ENCODE peak calls at places on chromosomes 3 and 15, in four cellular contexts. H, K, E and S are unnamed samples.

GRCh38 chr3:123712077-123712860 is 127.4 kb upstream of the HACD2 start:
- DNase-seq in K (no peak), H (no peak), E (no peak), S (no peak)

GRCh38 chr3:133703915-133704314 is 42.2 kb upstream of the TOPBP1 start:
- DNase-seq in K (no peak), H (no peak), E (no peak), S (no peak)

GRCh38 chr3:192858849-192859585 is 58.6 kb downstream of the MB21D2 start:
- DNase-seq in H (no peak), K (no peak), E (no peak), S (no peak)

GRCh38 chr15:51097553-51098330 is 3.0 kb upstream of the TNFAIP8L3 start:
- DNase-seq in H (peak), E (no peak), K (no peak), S (no peak)

GRCh38 chr3:42387802-42388651 is 22.4 kb downstream of the LYZL4 start:
- DNase-seq in E (peak), H (peak), K (no peak), S (no peak)

GRCh38 chr3:196969001-196969659 is 497 bp upstream of the PIGZ start:
- DNase-seq in H (no peak), E (peak), K (no peak), S (no peak)

GRCh38 chr15:79090487-79091203 is at the start of gene RASGRF1:
- DNase-seq in H (no peak), E (no peak), K (no peak), S (no peak)

GRCh38 chr15:32870240-32871033 is 152.6 kb downstream of the GREM1 start:
- DNase-seq in H (peak), E (peak), K (no peak), S (no peak)

GRCh38 chr3:191721390-191721801 is 260.4 kb downstream of the PYDC2 start:
- DNase-seq in H (no peak), K (no peak), E (no peak), S (no peak)

GRCh38 chr3:29906906-29907305 is 626.0 kb downstream of the RBMS3 start:
- DNase-seq in K (no peak), E (no peak), H (no peak), S (no peak)

GRCh38 chr15:58383876-58384275 is 47.9 kb upstream of the LIPC start:
- DNase-seq in E (no peak), H (no peak), K (no peak), S (no peak)

GRCh38 chr3:71066849-71067261 is 516.7 kb downstream of the FOXP1 start:
- DNase-seq in E (peak), H (peak), K (no peak), S (no peak)

GRCh38 chr3:196774191-196774820 is 34.6 kb downstream of the PAK2 start:
- DNase-seq in E (no peak), H (peak), K (no peak), S (no peak)

GRCh38 chr3:110293660-110294059 is 778.0 kb upstream of the NECTIN3 start:
- DNase-seq in K (no peak), E (no peak), H (peak), S (no peak)

GRCh38 chr3:185062221-185062620 is 90.6 kb downstream of the C3orf70 start:
- DNase-seq in H (no peak), K (no peak), E (no peak), S (no peak)

GRCh38 chr3:169146866-169147245 is 516.7 kb downstream of the MECOM start:
- DNase-seq in K (no peak), E (no peak), H (peak), S (no peak)

GRCh38 chr3:8757551-8758518 is 11.6 kb downstream of the OXTR start:
- DNase-seq in H (no peak), K (no peak), E (no peak), S (no peak)

GRCh38 chr3:155334897-155335883 is 41.7 kb upstream of the STRIT1 start:
- DNase-seq in K (no peak), E (peak), H (no peak), S (no peak)

GRCh38 chr15:96359371-96359771 is 28.9 kb downstream of the NR2F2 start:
- DNase-seq in K (no peak), H (no peak), E (no peak), S (no peak)

GRCh38 chr15:69953816-69954215 is 143.9 kb downstream of the TLE3 start:
- DNase-seq in K (no peak), H (no peak), E (no peak), S (no peak)

GRCh38 chr3:31008986-31009385 is 114.5 kb upstream of the GADL1 start:
- DNase-seq in K (no peak), E (no peak), H (peak), S (no peak)

GRCh38 chr15:57340673-57341259 is 35.5 kb upstream of the CGNL1 start:
- DNase-seq in E (peak), H (peak), K (no peak), S (no peak)

GRCh38 chr3:9059489-9060400 is 96.5 kb upstream of the RAD18 start:
- DNase-seq in K (no peak), E (no peak), H (no peak), S (no peak)

GRCh38 chr3:85303156-85303555 is 344.4 kb downstream of the CADM2 start:
- DNase-seq in K (no peak), H (no peak), E (no peak), S (no peak)

GRCh38 chr3:43727930-43728329 is 37.2 kb downstream of the ABHD5 start:
- DNase-seq in H (no peak), K (no peak), E (no peak), S (no peak)

GRCh38 chr3:187695434-187695833 is 6.9 kb downstream of the RTP2 start:
- DNase-seq in H (no peak), E (no peak), K (no peak), S (no peak)

GRCh38 chr3:130111185-130111864 is 29.7 kb downstream of the ALG1L2 start:
- DNase-seq in E (peak), H (peak), K (peak), S (peak)

GRCh38 chr3:197908957-197909701 is 40.9 kb upstream of the RPL35A start:
- DNase-seq in H (peak), E (no peak), K (no peak), S (no peak)

GRCh38 chr3:79326642-79327041 is 441.2 kb downstream of the ROBO1 start:
- DNase-seq in H (peak), E (no peak), K (no peak), S (no peak)

GRCh38 chr3:14402304-14402811 is at the start of gene SLC6A6:
- DNase-seq in E (peak), H (peak), K (peak), S (peak)

GRCh38 chr3:30632065-30632464 is 25.7 kb downstream of the TGFBR2 start:
- DNase-seq in H (no peak), K (no peak), E (no peak), S (no peak)

GRCh38 chr15:54604963-54605362 is 591.8 kb downstream of the RSL24D1 start:
- DNase-seq in K (no peak), E (no peak), H (no peak), S (no peak)

GRCh38 chr3:27252646-27253045 is 116.5 kb downstream of the NEK10 start:
- DNase-seq in K (no peak), H (no peak), E (no peak), S (no peak)

GRCh38 chr3:27254896-27255295 is 114.3 kb downstream of the NEK10 start:
- DNase-seq in H (no peak), E (no peak), K (no peak), S (no peak)

GRCh38 chr3:27253391-27253790 is 115.8 kb downstream of the NEK10 start:
- DNase-seq in H (no peak), E (no peak), K (no peak), S (no peak)

DNA sequence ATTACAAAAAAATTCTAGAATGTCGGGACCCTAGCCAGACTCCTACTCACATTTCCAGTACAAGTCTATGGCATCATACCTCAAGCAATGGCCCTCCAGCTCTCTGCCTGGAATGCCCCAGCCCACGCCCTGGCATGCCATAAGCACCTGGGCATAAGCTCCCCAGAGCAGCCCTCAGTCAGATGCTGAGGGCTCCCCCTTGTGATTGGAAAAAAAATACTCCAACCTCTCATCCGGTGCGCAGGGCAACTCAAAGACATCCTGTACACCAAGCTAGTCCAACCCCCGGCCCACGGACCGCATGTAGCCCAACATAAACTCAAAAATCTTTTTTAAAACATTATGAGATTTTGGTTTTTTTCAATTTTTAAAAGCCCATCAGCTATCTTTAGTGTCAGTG is 115.4 kb downstream of the NEK10 start:
- DNase-seq in E (peak), K (peak), H (peak), S (no peak)
- TF ChIP-seq CTCF in E (peak), K (no peak), H (peak), S (no peak)

DNA sequence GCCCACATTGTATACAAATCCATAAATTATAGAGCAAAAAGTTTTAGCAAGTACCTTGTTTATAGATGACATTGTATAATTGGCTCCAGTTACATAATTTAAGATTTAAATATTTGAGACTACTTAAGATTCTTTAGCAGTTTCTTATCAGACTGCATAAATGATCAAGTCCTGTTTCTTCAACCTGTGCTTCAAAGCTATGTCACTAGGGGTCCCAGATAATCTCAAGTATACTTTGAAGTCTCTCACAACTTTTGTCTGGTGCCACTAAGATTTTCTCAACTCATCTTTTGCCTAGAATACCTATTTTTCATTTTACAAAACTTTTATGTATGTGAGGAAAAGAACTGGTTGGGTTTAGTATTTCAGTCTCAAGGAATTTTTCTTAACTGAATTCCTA is 205.5 kb downstream of the STAG1 start:
- DNase-seq in K (no peak), H (peak), E (peak), S (no peak)
- TF ChIP-seq CTCF in K (no peak), H (no peak), E (peak), S (no peak)

GRCh38 chr15:77622212-77622941 is 10.3 kb downstream of the LINGO1 start:
- DNase-seq in E (no peak), K (no peak), H (no peak), S (no peak)

GRCh38 chr15:77621847-77622211 is 10.9 kb downstream of the LINGO1 start:
- DNase-seq in H (no peak), E (no peak), K (no peak), S (no peak)

GRCh38 chr15:77620960-77621647 is 11.6 kb downstream of the LINGO1 start:
- DNase-seq in H (no peak), K (no peak), E (no peak), S (no peak)

GRCh38 chr15:77619883-77620282 is 12.8 kb downstream of the LINGO1 start:
- DNase-seq in E (no peak), K (no peak), H (no peak), S (no peak)

GRCh38 chr15:77620297-77620696 is 12.4 kb downstream of the LINGO1 start:
- DNase-seq in K (no peak), E (no peak), H (no peak), S (no peak)
- TF ChIP-seq CTCF in K (no peak), E (no peak), H (no peak), S (no peak)

GRCh38 chr3:137409584-137409983 is 354.5 kb upstream of the SOX14 start:
- DNase-seq in K (no peak), E (no peak), H (no peak), S (no peak)
- TF ChIP-seq CTCF in K (no peak), E (peak), H (no peak), S (no peak)

GRCh38 chr3:140941434-140942220 is at the start of gene SLC25A36:
- DNase-seq in H (peak), K (peak), E (peak), S (peak)

GRCh38 chr3:140941090-140941433 is 574 bp upstream of the SLC25A36 start:
- DNase-seq in E (no peak), H (no peak), K (no peak), S (no peak)

GRCh38 chr3:140943781-140944547 is 2.3 kb downstream of the SLC25A36 start:
- DNase-seq in E (no peak), K (no peak), H (peak), S (no peak)

DNA sequence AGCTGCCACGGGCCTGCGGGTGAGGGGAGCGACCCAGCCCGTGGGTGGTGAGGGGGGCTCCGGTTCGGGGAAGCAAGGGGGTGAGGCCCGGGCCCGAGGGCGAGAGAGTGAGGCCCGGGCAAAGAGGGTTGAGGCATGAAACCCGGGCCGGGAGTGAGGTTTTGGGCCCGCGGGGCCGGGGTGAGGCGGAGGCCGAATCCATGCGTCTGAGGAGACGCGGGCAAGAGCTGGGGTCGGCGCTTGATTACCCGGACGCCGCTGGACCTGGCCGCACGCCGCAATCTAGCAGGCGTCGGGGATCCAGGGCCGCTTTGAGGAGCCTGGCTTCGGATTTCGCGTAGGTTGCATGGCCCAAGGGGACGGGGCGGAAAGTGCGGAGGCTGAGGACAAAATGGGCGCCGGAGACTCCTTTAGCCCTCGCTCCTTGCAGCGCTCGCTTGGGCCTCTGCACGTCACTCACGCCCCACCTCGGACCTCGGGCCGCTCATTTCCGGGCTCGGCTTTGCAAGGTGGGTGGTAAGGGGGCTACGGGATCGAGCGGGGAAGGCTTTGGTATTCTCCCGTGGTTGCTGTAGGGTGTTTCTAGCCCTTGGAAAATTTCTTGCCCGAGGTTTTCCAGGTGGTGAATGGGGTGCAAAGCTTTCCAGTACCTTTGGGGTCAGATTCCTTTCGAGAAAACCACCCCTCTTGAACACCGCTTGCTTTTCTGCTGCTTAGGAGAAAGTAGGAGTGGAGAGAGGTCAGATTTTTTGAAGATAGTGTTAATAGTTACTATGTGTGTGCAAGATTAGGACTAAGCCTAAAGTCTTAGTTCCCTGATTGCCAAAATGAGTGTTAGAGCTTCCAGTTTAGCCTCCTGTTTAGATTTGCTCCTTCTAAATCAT is 827 bp downstream of the SLC25A36 start:
- DNase-seq in E (peak), K (peak), H (peak), S (peak)
- TF ChIP-seq CTCF in E (no peak), K (no peak), H (no peak), S (no peak)

DNA sequence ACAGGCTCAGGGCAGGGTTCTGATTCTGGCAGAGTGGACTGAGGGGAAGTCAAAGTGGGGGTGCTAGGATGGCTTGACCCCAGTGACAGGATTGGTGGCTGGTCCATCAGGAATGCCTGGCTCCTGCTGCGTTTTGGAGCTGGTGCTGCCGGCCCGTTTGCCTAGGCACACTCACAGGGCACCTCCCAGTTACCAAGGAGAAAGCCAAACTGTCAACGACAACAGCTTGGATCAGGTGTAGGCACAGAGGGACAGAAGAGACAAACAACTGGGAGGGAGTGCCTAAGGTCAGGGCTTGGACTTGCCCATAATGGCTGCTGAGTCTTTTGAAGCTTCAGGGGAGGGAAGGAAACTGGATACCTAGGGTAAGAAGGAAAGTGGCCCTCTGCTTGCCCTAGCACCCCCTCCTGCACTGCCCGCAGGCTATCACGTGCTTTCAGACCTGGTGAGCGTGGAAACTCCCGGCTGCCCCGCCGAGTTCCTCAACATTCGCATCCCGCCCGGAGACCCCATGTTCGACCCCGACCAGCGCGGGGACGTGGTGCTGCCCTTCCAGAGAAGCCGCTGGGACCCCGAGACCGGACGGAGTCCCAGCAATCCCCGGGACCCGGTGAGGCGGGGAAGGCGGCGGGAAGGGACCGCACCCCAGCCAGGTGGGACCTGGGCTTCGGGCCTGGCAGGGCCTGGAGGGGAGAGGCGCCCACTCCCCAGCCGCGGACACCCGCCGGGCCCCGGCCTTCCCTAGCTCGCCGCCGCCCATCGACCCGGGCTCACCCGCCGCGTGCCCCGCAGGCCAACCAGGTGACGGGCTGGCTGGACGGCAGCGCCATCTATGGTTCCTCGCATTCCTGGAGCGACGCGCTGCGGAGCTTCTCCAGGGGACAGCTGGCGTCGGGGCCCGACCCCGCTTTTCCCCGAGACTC is 5.1 kb downstream of the DUOX1 start:
- DNase-seq in H (no peak), E (no peak), K (no peak), S (no peak)
- TF ChIP-seq CTCF in H (peak), E (no peak), K (no peak), S (no peak)

GRCh38 chr3:10322355-10322715 is 1.4 kb upstream of the SEC13 start:
- DNase-seq in E (peak), K (no peak), H (peak), S (no peak)
- TF ChIP-seq CTCF in E (peak), K (peak), H (peak), S (no peak)